ENCODE peak calls at places on chromosomes 11 and 22, in four cellular contexts. One of them, this sample, is unnamed.

GRCh38 chr22:37675930-37676571 is 615 bp downstream of the LGALS1 start:
- DNase-seq in sigmoid colon: peak
- DNase-seq in GM23338: peak
- DNase-seq in heart right ventricle: peak
- DNase-seq in this sample: no peak

GRCh38 chr11:19978668-19979518 is 181.4 kb downstream of the DBX1 start:
- DNase-seq in sigmoid colon: peak
- DNase-seq in GM23338: no peak
- DNase-seq in heart right ventricle: no peak
- DNase-seq in this sample: no peak

GRCh38 chr11:83278351-83278750 is 7.8 kb downstream of the CCDC90B start:
- DNase-seq in sigmoid colon: no peak
- DNase-seq in GM23338: no peak
- DNase-seq in heart right ventricle: no peak
- DNase-seq in this sample: no peak

GRCh38 chr11:8296203-8296602 is 32.5 kb upstream of the LMO1 start:
- DNase-seq in sigmoid colon: no peak
- DNase-seq in GM23338: no peak
- DNase-seq in heart right ventricle: no peak
- DNase-seq in this sample: no peak

GRCh38 chr11:77107950-77108349 is 5.3 kb downstream of the OMP start:
- DNase-seq in sigmoid colon: no peak
- DNase-seq in GM23338: no peak
- DNase-seq in heart right ventricle: no peak
- DNase-seq in this sample: no peak

GRCh38 chr11:5117588-5117987 is 20.6 kb downstream of the OR52A5 start:
- DNase-seq in sigmoid colon: no peak
- DNase-seq in GM23338: no peak
- DNase-seq in heart right ventricle: no peak
- DNase-seq in this sample: no peak

GRCh38 chr11:131823772-131824171 is 453.4 kb downstream of the NTM start:
- DNase-seq in sigmoid colon: no peak
- DNase-seq in GM23338: no peak
- DNase-seq in heart right ventricle: no peak
- DNase-seq in this sample: no peak

GRCh38 chr11:95257596-95257995 is 26.6 kb upstream of the SESN3 start:
- DNase-seq in sigmoid colon: no peak
- DNase-seq in GM23338: no peak
- DNase-seq in heart right ventricle: no peak
- DNase-seq in this sample: no peak

GRCh38 chr11:121757480-121758125 is 304.8 kb upstream of the SORL1-AS1 start:
- DNase-seq in sigmoid colon: no peak
- DNase-seq in GM23338: peak
- DNase-seq in heart right ventricle: no peak
- DNase-seq in this sample: no peak

GRCh38 chr11:69775163-69775755 is at the start of gene FGF4:
- DNase-seq in sigmoid colon: no peak
- DNase-seq in GM23338: peak
- DNase-seq in heart right ventricle: no peak
- DNase-seq in this sample: no peak

GRCh38 chr11:134270250-134270714 is 5.9 kb upstream of the GLB1L3 start:
- DNase-seq in sigmoid colon: no peak
- DNase-seq in GM23338: peak
- DNase-seq in heart right ventricle: no peak
- DNase-seq in this sample: no peak

GRCh38 chr11:34185926-34186841 is 80.8 kb downstream of the NAT10 start:
- DNase-seq in sigmoid colon: no peak
- DNase-seq in GM23338: peak
- DNase-seq in heart right ventricle: no peak
- DNase-seq in this sample: no peak

GRCh38 chr22:44620129-44620840 is 81.7 kb upstream of the PRR5 start:
- DNase-seq in sigmoid colon: peak
- DNase-seq in GM23338: peak
- DNase-seq in heart right ventricle: peak
- DNase-seq in this sample: peak

GRCh38 chr11:107916671-107917241 is 11.5 kb upstream of the RAB39A start:
- DNase-seq in sigmoid colon: no peak
- DNase-seq in GM23338: peak
- DNase-seq in heart right ventricle: no peak
- DNase-seq in this sample: no peak

GRCh38 chr11:10725114-10725906 is 25.7 kb upstream of the CTR9 start:
- DNase-seq in sigmoid colon: no peak
- DNase-seq in GM23338: no peak
- DNase-seq in heart right ventricle: no peak
- DNase-seq in this sample: no peak

GRCh38 chr11:64447717-64448598 is 89.0 kb downstream of the RPS6KA4 start:
- DNase-seq in sigmoid colon: peak
- DNase-seq in GM23338: peak
- DNase-seq in heart right ventricle: peak
- DNase-seq in this sample: no peak

GRCh38 chr11:64848779-64849599 is 4.5 kb upstream of the CDC42BPG start:
- DNase-seq in sigmoid colon: no peak
- DNase-seq in GM23338: peak
- DNase-seq in heart right ventricle: no peak
- DNase-seq in this sample: peak

GRCh38 chr22:40279017-40279416 is 67.3 kb upstream of the ADSL start:
- DNase-seq in sigmoid colon: no peak
- DNase-seq in GM23338: no peak
- DNase-seq in heart right ventricle: no peak
- DNase-seq in this sample: no peak

GRCh38 chr11:49316180-49316579 is 107.8 kb upstream of the FOLH1 start:
- DNase-seq in sigmoid colon: no peak
- DNase-seq in GM23338: no peak
- DNase-seq in heart right ventricle: no peak
- DNase-seq in this sample: no peak

GRCh38 chr11:93921695-93922468 is 71.5 kb upstream of the VSTM5 start:
- DNase-seq in sigmoid colon: no peak
- DNase-seq in GM23338: peak
- DNase-seq in heart right ventricle: peak
- DNase-seq in this sample: no peak

GRCh38 chr11:17531818-17532131 is 12.4 kb downstream of the USH1C start:
- DNase-seq in sigmoid colon: no peak
- DNase-seq in GM23338: no peak
- DNase-seq in heart right ventricle: no peak
- DNase-seq in this sample: no peak

GRCh38 chr11:77883775-77884174 is 62.8 kb downstream of the AAMDC start:
- DNase-seq in sigmoid colon: no peak
- DNase-seq in GM23338: no peak
- DNase-seq in heart right ventricle: no peak
- DNase-seq in this sample: no peak

GRCh38 chr22:19291218-19291579 is 320 bp downstream of the CLTCL1 start:
- DNase-seq in sigmoid colon: peak
- DNase-seq in GM23338: peak
- DNase-seq in heart right ventricle: peak
- DNase-seq in this sample: peak

GRCh38 chr22:19811211-19811621 is 43.5 kb downstream of the GNB1L start:
- DNase-seq in sigmoid colon: peak
- DNase-seq in GM23338: no peak
- DNase-seq in heart right ventricle: no peak
- DNase-seq in this sample: no peak

GRCh38 chr22:49825944-49826602 is 1.6 kb downstream of the BRD1 start:
- DNase-seq in sigmoid colon: no peak
- DNase-seq in GM23338: no peak
- DNase-seq in heart right ventricle: no peak
- DNase-seq in this sample: peak

GRCh38 chr11:110908401-110909106 is 196.3 kb upstream of the ARHGAP20 start:
- DNase-seq in sigmoid colon: no peak
- DNase-seq in GM23338: no peak
- DNase-seq in heart right ventricle: no peak
- DNase-seq in this sample: no peak

GRCh38 chr11:128208329-128209220 is 378.8 kb downstream of the ETS1 start:
- DNase-seq in sigmoid colon: no peak
- DNase-seq in GM23338: no peak
- DNase-seq in heart right ventricle: peak
- DNase-seq in this sample: no peak

GRCh38 chr11:76903325-76903724 is 42.6 kb downstream of the ACER3 start:
- DNase-seq in sigmoid colon: no peak
- DNase-seq in GM23338: peak
- DNase-seq in heart right ventricle: no peak
- DNase-seq in this sample: no peak

GRCh38 chr22:40183029-40183581 is 5.4 kb downstream of the TNRC6B start:
- DNase-seq in sigmoid colon: peak
- DNase-seq in GM23338: no peak
- DNase-seq in heart right ventricle: no peak
- DNase-seq in this sample: no peak

GRCh38 chr22:44392446-44392921 is 79.7 kb upstream of the SHISAL1 start:
- DNase-seq in sigmoid colon: peak
- DNase-seq in GM23338: no peak
- DNase-seq in heart right ventricle: no peak
- DNase-seq in this sample: no peak

GRCh38 chr22:40426671-40427070 is 56.3 kb downstream of the SGSM3 start:
- DNase-seq in sigmoid colon: peak
- DNase-seq in GM23338: no peak
- DNase-seq in heart right ventricle: no peak
- DNase-seq in this sample: no peak

GRCh38 chr11:109606256-109606655 is 184.3 kb downstream of the C11orf87 start:
- DNase-seq in sigmoid colon: no peak
- DNase-seq in GM23338: no peak
- DNase-seq in heart right ventricle: no peak
- DNase-seq in this sample: no peak

GRCh38 chr22:20437253-20438065 is at the start of gene SCARF2:
- DNase-seq in sigmoid colon: peak
- DNase-seq in GM23338: peak
- DNase-seq in heart right ventricle: peak
- DNase-seq in this sample: no peak

GRCh38 chr11:102360681-102361080 is 13.7 kb downstream of the BIRC2 start:
- DNase-seq in sigmoid colon: no peak
- DNase-seq in GM23338: no peak
- DNase-seq in heart right ventricle: no peak
- DNase-seq in this sample: peak

GRCh38 chr11:128931066-128931465 is 11.6 kb downstream of the TP53AIP1 start:
- DNase-seq in sigmoid colon: no peak
- DNase-seq in GM23338: no peak
- DNase-seq in heart right ventricle: no peak
- DNase-seq in this sample: no peak

GRCh38 chr11:103624708-103625623 is 411.5 kb upstream of the DDI1 start:
- DNase-seq in sigmoid colon: no peak
- DNase-seq in GM23338: peak
- DNase-seq in heart right ventricle: no peak
- DNase-seq in this sample: no peak

DNA sequence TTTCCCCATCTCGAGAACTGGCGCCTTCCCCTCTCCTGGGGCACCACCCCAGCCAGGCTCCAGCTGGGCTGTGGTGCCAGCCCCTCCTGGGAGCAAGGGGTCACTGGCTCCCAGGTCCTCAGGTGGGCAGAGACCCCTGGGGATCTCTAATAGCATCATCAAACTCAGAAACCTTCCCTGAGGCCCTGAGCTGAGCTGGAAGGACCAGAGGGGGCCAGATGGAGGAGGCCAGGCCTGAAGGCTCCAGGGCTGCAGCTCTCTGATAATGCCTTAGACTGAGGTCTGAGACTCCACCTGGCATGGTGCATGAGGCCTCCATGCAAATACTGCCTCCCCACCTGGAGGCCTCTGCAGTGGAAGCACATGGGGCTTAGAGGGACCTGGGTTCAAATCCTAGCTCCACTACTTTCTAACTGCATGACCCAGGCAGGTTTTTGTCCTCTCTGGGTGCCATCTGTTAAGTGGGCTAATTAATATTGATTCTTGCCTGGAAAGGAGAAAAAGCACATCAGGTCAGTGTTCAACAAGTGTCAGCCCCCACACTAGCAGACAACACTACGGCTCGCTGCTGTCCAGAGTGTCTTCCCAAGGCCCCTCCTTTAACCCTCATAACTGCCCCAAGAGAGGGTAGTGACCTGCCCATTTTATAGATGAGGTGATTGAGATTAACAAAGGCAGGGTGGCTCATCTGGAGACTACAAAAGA is 1.5 kb downstream of the MAPK8IP1 start:
- DNase-seq in sigmoid colon: no peak
- DNase-seq in GM23338: no peak
- DNase-seq in heart right ventricle: no peak
- DNase-seq in this sample: no peak
- H3K4me3 ChIP-seq in sigmoid colon: no peak
- H3K4me3 ChIP-seq in GM23338: peak
- H3K4me3 ChIP-seq in heart right ventricle: no peak
- H3K4me3 ChIP-seq in this sample: no peak

DNA sequence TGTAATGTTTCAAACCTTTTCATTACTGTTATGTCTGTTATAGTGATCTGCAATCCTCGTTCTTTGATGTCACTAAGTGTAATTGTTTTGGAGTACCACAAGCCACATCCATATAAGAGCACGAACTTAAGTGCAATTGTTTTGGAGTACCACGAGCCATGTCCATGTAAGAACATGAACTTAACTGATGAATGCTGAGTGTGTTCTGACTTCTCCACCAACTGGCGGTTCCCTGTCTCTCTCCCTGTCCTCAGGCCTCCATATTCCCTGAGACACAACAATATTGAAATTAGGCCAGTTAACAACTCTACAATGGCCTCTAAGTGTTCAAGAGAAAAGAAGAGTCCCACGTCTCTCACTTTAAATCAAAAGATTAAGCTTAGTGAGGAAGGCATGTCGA is 23.5 kb downstream of the TESMIN start:
- DNase-seq in sigmoid colon: no peak
- DNase-seq in GM23338: no peak
- DNase-seq in heart right ventricle: no peak
- DNase-seq in this sample: no peak
- TF ChIP-seq CTCF in sigmoid colon: no peak
- TF ChIP-seq CTCF in GM23338: peak
- TF ChIP-seq CTCF in heart right ventricle: no peak
- TF ChIP-seq CTCF in this sample: no peak

DNA sequence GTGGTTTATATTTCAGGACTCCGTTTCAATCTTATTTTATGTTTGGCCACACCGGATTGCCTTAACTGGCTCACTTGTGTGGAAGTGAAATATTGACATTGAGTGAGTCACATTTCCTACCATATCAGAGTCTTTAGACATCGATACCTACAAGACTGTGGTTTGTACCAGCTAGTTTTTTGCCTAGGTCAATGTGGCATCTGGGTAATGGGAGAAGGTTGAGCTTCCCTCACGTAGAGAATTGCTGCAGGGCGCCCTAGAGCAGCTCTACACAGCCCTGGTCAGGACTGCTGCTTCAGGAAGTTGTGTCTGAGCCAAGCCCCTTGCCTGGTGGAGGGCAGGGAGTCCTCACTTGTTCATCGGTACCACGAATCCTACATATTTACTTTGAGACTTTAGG is 1.6 kb downstream of the GRAMD1B start:
- DNase-seq in sigmoid colon: no peak
- DNase-seq in GM23338: no peak
- DNase-seq in heart right ventricle: no peak
- DNase-seq in this sample: no peak
- H3K4me3 ChIP-seq in sigmoid colon: no peak
- H3K4me3 ChIP-seq in GM23338: peak
- H3K4me3 ChIP-seq in heart right ventricle: peak
- H3K4me3 ChIP-seq in this sample: peak

GRCh38 chr11:45294499-45294898 is 8.4 kb upstream of the SYT13 start:
- DNase-seq in sigmoid colon: no peak
- DNase-seq in GM23338: no peak
- DNase-seq in heart right ventricle: no peak
- DNase-seq in this sample: no peak

GRCh38 chr11:45300715-45301114 is 14.6 kb upstream of the SYT13 start:
- DNase-seq in sigmoid colon: no peak
- DNase-seq in GM23338: no peak
- DNase-seq in heart right ventricle: no peak
- DNase-seq in this sample: no peak

GRCh38 chr11:45296085-45296484 is 9.9 kb upstream of the SYT13 start:
- DNase-seq in sigmoid colon: no peak
- DNase-seq in GM23338: no peak
- DNase-seq in heart right ventricle: no peak
- DNase-seq in this sample: no peak

GRCh38 chr11:45301537-45302246 is 15.6 kb upstream of the SYT13 start:
- DNase-seq in sigmoid colon: no peak
- DNase-seq in GM23338: no peak
- DNase-seq in heart right ventricle: no peak
- DNase-seq in this sample: no peak

GRCh38 chr11:45298718-45299117 is 12.6 kb upstream of the SYT13 start:
- DNase-seq in sigmoid colon: no peak
- DNase-seq in GM23338: peak
- DNase-seq in heart right ventricle: no peak
- DNase-seq in this sample: no peak
- TF ChIP-seq CTCF in sigmoid colon: no peak
- TF ChIP-seq CTCF in GM23338: peak
- TF ChIP-seq CTCF in heart right ventricle: no peak
- TF ChIP-seq CTCF in this sample: no peak

This sample was measured in CD8-positive, alpha-beta T cell.